ENCODE peak calls at places on chromosomes 1 and 21, in eight cellular contexts. O is neural crest cell; G is GM10248; F is GM20000; K is left lung; T is H9; S is GM13977; X is CD4-positive, alpha-beta T cell. M is an unnamed sample.

GRCh38 chr1:16165548-16165947 is 9.7 kb upstream of the EPHA2 start:
- DNase-seq in O (no peak), G (no peak), F (no peak), K (no peak), T (no peak), S (no peak), X (no peak), M (no peak)

GRCh38 chr1:75937034-75937433 is 4.8 kb upstream of the ASB17 start:
- DNase-seq in O (no peak), G (no peak), F (no peak), K (no peak), T (no peak), S (no peak), X (no peak), M (no peak)

GRCh38 chr1:183159960-183160359 is 26.1 kb upstream of the LAMC2 start:
- DNase-seq in O (no peak), G (no peak), F (no peak), K (peak; percentile 83), T (no peak), S (no peak), X (no peak), M (no peak)

GRCh38 chr1:36085126-36085525 is 1.2 kb downstream of the TEKT2 start:
- DNase-seq in O (no peak), G (no peak), F (no peak), K (no peak), T (no peak), S (no peak), X (no peak), M (no peak)

GRCh38 chr1:243924188-243924587 is 74.1 kb upstream of the AKT3 start:
- DNase-seq in O (no peak), G (no peak), F (no peak), K (no peak), T (no peak), S (no peak), X (no peak), M (no peak)

GRCh38 chr1:6794164-6794563 is 8.9 kb downstream of the CAMTA1 start:
- DNase-seq in O (no peak), G (no peak), F (peak; percentile 29), K (no peak), T (no peak), S (peak; percentile 38), X (no peak), M (no peak)

GRCh38 chr1:235503333-235504121 is 725 bp downstream of the B3GALNT2 start:
- DNase-seq in O (peak; percentile 34), G (peak; percentile 47), F (peak; percentile 51), K (peak; percentile 73), T (peak; percentile 62), S (peak; percentile 42), X (no peak), M (peak; percentile 47)

GRCh38 chr1:24501371-24502167 is 1.1 kb upstream of the RCAN3 start:
- DNase-seq in O (no peak), G (peak; percentile 63), F (peak; percentile 80), K (peak; percentile 42), T (no peak), S (peak; percentile 68), X (no peak), M (peak; percentile 12)

GRCh38 chr1:246404078-246404477 is 103.0 kb downstream of the SMYD3 start:
- DNase-seq in O (no peak), G (no peak), F (no peak), K (no peak), T (no peak), S (no peak), X (no peak), M (no peak)

GRCh38 chr1:143497374-143497747 is 474.4 kb downstream of the FAM72C start:
- DNase-seq in O (no peak), G (no peak), F (no peak), K (no peak), T (peak; percentile 12), S (peak; percentile 1), X (no peak), M (no peak)

GRCh38 chr1:56301791-56302190 is 277.6 kb downstream of the PLPP3 start:
- DNase-seq in O (no peak), G (no peak), F (no peak), K (no peak), T (no peak), S (no peak), X (no peak), M (no peak)

GRCh38 chr21:15732290-15732995 is 2.7 kb downstream of the USP25 start:
- DNase-seq in O (no peak), G (peak; percentile 69), F (peak; percentile 80), K (no peak), T (no peak), S (peak; percentile 75), X (no peak), M (no peak)

GRCh38 chr1:211601159-211601558 is 22.2 kb upstream of the SLC30A1 start:
- DNase-seq in O (no peak), G (no peak), F (no peak), K (no peak), T (no peak), S (no peak), X (no peak), M (no peak)

GRCh38 chr1:82452096-82452495 is 651.4 kb downstream of the ADGRL2 start:
- DNase-seq in O (no peak), G (no peak), F (no peak), K (no peak), T (no peak), S (no peak), X (no peak), M (no peak)

GRCh38 chr1:236904874-236905741 is 99.1 kb downstream of the MT1HL1 start:
- DNase-seq in O (no peak), G (no peak), F (no peak), K (no peak), T (no peak), S (no peak), X (no peak), M (no peak)

GRCh38 chr1:204337583-204337982 is 22.1 kb downstream of the PLEKHA6 start:
- DNase-seq in O (no peak), G (no peak), F (no peak), K (no peak), T (no peak), S (no peak), X (no peak), M (no peak)

GRCh38 chr1:44031051-44031899 is at the start of gene SLC6A9:
- DNase-seq in O (peak; percentile 49), G (no peak), F (no peak), K (peak; percentile 80), T (peak; percentile 70), S (peak; percentile 42), X (peak; percentile 11), M (peak; percentile 24)

GRCh38 chr1:41882068-41882477 is 36.6 kb downstream of the HIVEP3 start:
- DNase-seq in O (no peak), G (no peak), F (no peak), K (no peak), T (no peak), S (no peak), X (no peak), M (no peak)

GRCh38 chr1:205827623-205828022 is 14.6 kb upstream of the SLC41A1 start:
- DNase-seq in O (no peak), G (no peak), F (no peak), K (no peak), T (no peak), S (no peak), X (no peak), M (no peak)

DNA sequence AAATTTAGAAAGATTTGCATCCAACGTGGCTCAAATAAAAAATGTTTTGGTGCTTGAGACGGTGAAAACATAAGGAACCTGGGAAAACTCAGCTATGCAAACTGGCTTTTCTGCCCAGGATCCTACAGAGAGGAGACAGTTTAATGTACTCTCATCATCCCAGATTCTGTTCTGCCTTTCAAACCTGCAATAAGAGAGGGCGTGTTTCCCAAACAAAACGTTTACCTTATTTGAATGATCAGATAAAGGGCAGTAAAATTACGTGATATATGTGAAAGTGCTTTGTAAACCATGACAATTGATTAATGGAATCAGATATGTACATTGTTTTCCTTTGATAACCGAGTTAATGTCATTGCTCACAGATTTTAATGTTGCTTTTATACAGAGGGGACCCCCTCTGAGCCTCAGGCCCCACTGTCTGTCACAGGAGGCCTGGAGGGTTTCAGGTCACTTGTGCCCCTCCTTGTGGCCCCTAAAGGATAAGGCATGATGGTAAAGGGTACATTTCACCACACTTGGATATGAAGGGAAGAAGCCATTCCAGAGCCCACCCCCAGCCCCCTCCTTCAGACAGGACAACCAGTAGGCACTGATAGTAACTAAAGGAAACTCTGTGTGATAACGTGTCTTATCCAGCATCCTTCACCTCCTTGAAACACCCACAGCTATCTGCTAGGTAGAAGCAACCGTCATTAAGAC is 157.6 kb downstream of the EDEM3 start:
- DNase-seq in O (no peak), G (no peak), F (no peak), K (no peak), T (no peak), S (no peak), X (no peak), M (no peak)
- TF ChIP-seq CTCF in O (peak; percentile 43), G (no peak), F (no peak), K (no peak), T (peak; percentile 57), S (no peak), X (no peak), M (peak; percentile 35)

GRCh38 chr1:32516402-32516801 is 22.8 kb upstream of the ZBTB8A start:
- DNase-seq in O (no peak), G (no peak), F (no peak), K (no peak), T (no peak), S (no peak), X (no peak), M (no peak)
- TF ChIP-seq CTCF in O (no peak), G (no peak), F (no peak), K (no peak), T (no peak), S (no peak), X (no peak), M (no peak)

GRCh38 chr1:178768423-178768822 is 43.4 kb downstream of the RALGPS2 start:
- DNase-seq in O (no peak), G (peak; percentile 46), F (peak; percentile 36), K (no peak), T (peak; percentile 35), S (peak; percentile 46), X (no peak), M (no peak)
- TF ChIP-seq CTCF in O (peak; percentile 62), G (peak; percentile 80), F (peak; percentile 54), K (peak; percentile 65), T (peak; percentile 90), S (peak; percentile 83), X (peak; percentile 60), M (peak; percentile 75)

DNA sequence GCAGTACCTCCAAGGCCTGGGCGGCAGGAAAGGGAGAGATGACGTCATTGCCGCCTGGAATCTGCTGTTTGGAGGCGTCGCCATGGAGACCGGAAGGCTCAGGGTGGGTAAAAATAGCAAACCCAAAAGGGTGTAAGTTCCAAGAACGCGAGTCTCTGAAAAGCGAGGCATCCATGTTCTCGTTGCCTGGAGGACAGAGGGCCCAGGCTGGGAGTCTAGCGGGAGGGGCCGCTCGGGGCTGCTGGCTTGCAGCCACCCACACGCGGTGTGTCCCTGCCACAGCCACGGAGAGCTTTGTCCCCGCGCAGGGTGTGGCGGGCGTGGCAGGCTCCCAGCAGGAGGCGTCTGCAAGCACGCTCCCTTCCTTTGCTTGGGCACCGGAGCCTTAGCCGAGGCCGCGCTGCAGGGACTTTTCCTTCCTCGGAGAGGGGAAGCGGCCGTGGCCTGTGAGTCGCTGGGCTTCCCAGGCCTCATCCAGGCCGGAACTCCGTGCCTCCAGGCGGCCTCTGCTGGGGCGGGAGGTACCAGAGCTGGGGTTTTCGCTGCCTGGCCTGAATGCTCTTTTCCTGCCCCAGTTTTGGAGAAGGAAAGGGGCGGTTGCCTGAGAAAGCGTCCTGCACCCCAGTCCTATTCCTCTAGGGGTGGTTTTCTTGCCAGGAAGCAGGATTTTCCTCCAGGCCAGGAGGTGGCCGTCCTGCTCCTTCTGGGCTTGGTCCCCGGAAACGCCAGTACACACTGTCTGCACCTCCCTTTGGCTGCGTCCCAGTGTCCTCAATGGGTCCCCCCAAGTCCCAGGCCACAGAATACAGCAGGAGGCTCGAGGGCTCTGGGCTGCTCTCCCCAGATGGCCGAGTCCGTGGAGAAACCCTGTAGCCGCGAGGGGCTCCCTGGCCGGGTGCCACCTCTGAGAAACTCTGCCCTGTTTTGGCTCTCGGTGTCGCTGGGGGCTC is 15.3 kb upstream of the SKI start:
- DNase-seq in O (peak; percentile 69), G (peak; percentile 50), F (peak; percentile 58), K (peak; percentile 90), T (peak; percentile 95), S (peak; percentile 61), X (no peak), M (peak; percentile 85)
- TF ChIP-seq CTCF in O (peak; percentile 48), G (peak; percentile 13), F (peak; percentile 2), K (peak; percentile 32), T (peak; percentile 24), S (peak; percentile 15), X (peak; percentile 33), M (no peak)